ENCODE peak calls at places on chromosomes 2 and 18, in five cellular contexts. S is ovary, H is stomach, V is endothelial cell of umbilical vein, O is Caco-2. N is an unnamed sample.
A peak's percentile ranks its signal among the peaks of the same experiment; 100 is the strongest.

GRCh38 chr2:177078416-177078815 is 134.2 kb upstream of the HNRNPA3 start:
- DNase-seq in S (no peak), H (peak; percentile 37), V (no peak), O (no peak), N (no peak)

GRCh38 chr2:29305762-29306161 is 190.5 kb downstream of the CLIP4 start:
- DNase-seq in S (no peak), H (no peak), V (no peak), O (no peak), N (no peak)

GRCh38 chr2:119476301-119477117 is 44.9 kb downstream of the TMEM37 start:
- DNase-seq in S (peak; percentile 54), H (peak; percentile 63), V (peak; percentile 71), O (peak; percentile 76), N (peak; percentile 82)

GRCh38 chr2:144645055-144645778 is 125.3 kb upstream of the ZEB2 start:
- DNase-seq in S (no peak), H (no peak), V (no peak), O (no peak), N (no peak)

GRCh38 chr18:5417342-5417741 is 121.8 kb upstream of the ZBTB14 start:
- DNase-seq in S (no peak), H (no peak), V (no peak), O (no peak), N (no peak)

GRCh38 chr2:77025714-77026113 is 496.5 kb downstream of the LRRTM4 start:
- DNase-seq in S (no peak), H (no peak), V (no peak), O (no peak), N (no peak)

GRCh38 chr2:7010376-7010775 is 93.2 kb downstream of the RNF144A start:
- DNase-seq in S (no peak), H (no peak), V (no peak), O (no peak), N (no peak)

GRCh38 chr18:50720281-50720680 is 99.5 kb downstream of the MRO start:
- DNase-seq in S (no peak), H (no peak), V (no peak), O (no peak), N (no peak)

GRCh38 chr2:60306231-60306861 is 247.1 kb downstream of the BCL11A start:
- DNase-seq in S (no peak), H (no peak), V (no peak), O (no peak), N (peak; percentile 49)

GRCh38 chr2:197498937-197499593 is 575 bp downstream of the HSPD1 start:
- DNase-seq in S (peak; percentile 53), H (peak; percentile 75), V (peak; percentile 69), O (peak; percentile 66), N (no peak)

GRCh38 chr2:50086450-50086849 is 932.1 kb upstream of the FSHR start:
- DNase-seq in S (no peak), H (no peak), V (no peak), O (no peak), N (no peak)

GRCh38 chr2:181203412-181203811 is 223.0 kb downstream of the UBE2E3 start:
- DNase-seq in S (no peak), H (no peak), V (peak; percentile 54), O (no peak), N (no peak)

GRCh38 chr2:227234432-227234831 is 70.0 kb downstream of the COL4A3 start:
- DNase-seq in S (no peak), H (no peak), V (no peak), O (no peak), N (no peak)

GRCh38 chr2:233360771-233361176 is 6.5 kb downstream of the DGKD start:
- DNase-seq in S (no peak), H (no peak), V (peak; percentile 13), O (peak; percentile 86), N (no peak)

GRCh38 chr2:202149155-202149762 is 76.2 kb downstream of the KIAA2012 start:
- DNase-seq in S (peak; percentile 73), H (no peak), V (no peak), O (no peak), N (no peak)

GRCh38 chr18:35390956-35391695 is 14.0 kb upstream of the ZNF396 start:
- DNase-seq in S (no peak), H (no peak), V (no peak), O (no peak), N (no peak)

GRCh38 chr18:14965553-14965952 is 217.6 kb downstream of the ANKRD30B start:
- DNase-seq in S (no peak), H (no peak), V (no peak), O (no peak), N (no peak)

GRCh38 chr2:18987592-18988073 is 370.8 kb downstream of the OSR1 start:
- DNase-seq in S (peak; percentile 77), H (peak; percentile 61), V (peak; percentile 51), O (no peak), N (peak; percentile 87)

GRCh38 chr2:235027558-235028214 is 75.9 kb downstream of the SH3BP4 start:
- DNase-seq in S (no peak), H (no peak), V (peak; percentile 50), O (no peak), N (no peak)

GRCh38 chr18:78742346-78742745 is 237.3 kb upstream of the SALL3 start:
- DNase-seq in S (no peak), H (peak; percentile 20), V (no peak), O (no peak), N (no peak)

GRCh38 chr2:18719978-18720775 is 130.8 kb upstream of the NT5C1B start:
- DNase-seq in S (no peak), H (no peak), V (peak; percentile 52), O (no peak), N (no peak)

DNA sequence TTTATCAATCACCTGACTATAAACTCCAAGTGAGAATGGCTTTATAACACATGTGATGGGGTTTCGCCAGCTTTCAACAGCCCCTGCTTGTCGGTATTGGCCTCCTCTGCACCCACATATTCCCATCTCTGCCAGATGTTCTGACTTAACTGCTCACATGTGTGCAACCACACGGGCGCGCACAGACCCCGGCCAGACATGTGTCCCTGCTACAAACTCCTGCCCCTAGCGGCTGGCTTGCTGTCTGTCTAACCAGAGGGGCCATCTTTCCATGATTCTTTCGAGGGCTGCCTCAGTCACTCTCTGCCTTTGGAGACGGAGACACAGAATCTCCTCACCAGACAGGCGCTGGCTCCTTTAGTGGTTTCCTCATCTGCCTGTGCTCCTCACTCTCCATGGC is 15.3 kb downstream of the STON1 start:
- DNase-seq in S (no peak), H (no peak), V (no peak), O (no peak), N (no peak)
- TF ChIP-seq CTCF in S (no peak), H (no peak), V (no peak), O (peak; percentile 37), N (no peak)

DNA sequence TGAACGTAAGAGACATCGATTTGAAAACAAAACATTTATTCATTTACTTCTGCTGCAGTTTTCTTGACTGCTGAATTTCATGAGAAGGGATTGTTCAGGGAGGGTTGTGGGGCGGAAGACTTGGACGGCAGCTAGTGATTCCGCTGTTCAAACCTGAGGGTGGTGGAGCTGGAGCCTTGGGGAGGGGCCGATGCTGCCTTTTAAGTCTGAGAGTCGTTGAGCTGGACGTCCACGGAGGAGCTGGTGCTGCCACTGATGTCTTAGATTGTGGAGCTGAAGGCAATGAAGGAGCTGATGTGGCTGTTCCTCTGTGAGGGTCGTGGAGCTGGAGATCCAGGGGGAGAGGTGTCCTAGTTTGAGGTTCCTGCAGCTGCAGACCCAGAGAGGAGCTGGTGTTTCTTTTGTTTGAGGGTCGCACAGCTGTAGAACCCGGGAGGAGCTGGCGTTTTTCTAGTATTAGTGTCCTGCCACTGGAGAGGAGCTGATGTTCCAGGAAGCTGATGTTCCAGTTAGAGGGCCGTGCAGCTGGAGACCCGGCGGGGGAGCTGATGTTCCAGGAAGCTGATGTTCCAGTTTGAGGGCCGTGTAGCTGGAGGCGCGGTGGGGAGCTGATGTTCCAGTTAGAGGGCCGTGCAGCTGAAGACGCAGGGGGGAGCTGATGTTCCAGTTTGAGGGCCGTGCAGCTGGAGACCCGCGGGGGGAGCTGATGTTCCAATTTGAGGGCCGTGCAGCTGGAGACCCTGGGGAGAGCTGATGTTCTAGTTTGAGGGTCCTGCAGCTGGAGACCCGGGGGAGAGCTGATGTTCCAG is 150.9 kb downstream of the RTP5 start:
- DNase-seq in S (peak; percentile 60), H (no peak), V (no peak), O (peak; percentile 48), N (no peak)
- TF ChIP-seq CTCF in S (no peak), H (no peak), V (no peak), O (no peak), N (no peak)

DNA sequence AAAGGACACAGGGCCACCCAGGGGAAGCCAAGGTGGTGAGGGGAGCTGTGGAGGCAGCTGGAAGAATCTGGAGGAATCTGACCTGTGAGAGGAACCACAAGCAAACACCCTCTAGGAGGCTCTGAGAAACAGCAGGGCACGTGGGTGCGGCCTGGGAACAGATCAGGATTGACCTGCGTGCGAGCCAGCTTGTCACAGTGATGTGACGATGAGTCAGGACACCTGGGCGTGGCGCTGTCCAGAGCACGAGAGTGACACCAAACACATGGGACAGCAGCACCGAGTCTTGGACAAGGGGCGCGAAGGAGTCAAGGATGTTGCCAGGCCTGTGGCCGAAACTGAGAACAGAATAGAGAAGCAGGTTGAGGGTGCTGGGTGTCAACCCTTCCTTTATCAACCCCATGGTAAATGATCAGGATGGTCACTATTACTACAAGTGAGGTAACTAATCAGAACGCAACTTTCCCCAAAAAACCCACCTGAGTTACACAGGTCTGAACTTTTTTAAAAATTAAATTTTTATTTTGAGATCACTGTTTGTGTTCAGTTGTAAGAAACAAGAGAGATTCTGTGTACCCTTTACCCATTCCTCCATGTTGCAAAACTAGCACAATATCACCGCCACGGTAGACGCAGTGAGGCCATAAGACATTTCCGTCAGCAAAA is 637 bp upstream of the SFT2D3 start:
- DNase-seq in S (no peak), H (peak; percentile 64), V (no peak), O (peak; percentile 98), N (no peak)
- TF ChIP-seq CTCF in S (no peak), H (no peak), V (no peak), O (peak; percentile 41), N (no peak)

GRCh38 chr2:146527166-146527565 is 1317.7 kb upstream of the ACVR2A start:
- DNase-seq in S (no peak), H (no peak), V (no peak), O (no peak), N (no peak)

DNA sequence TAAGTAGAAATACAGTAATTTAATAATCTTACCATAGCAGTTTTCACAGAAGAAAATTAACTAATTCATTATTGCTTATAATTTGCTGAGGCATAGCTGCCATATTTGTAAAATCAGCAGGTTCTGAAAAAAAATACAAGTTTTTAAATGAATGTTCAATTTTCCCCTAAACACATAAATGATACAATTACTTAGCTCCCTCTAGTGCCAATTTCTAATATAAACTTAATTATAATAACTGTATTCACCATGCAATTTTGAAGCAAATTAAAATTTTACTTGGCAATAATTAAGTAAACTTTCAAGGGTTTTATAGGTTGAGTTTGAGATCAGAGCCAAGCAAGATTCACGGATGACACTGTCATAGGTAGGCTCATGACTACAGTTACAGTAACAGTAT is 1321.6 kb upstream of the ACVR2A start:
- DNase-seq in S (no peak), H (no peak), V (peak; percentile 16), O (no peak), N (no peak)
- TF ChIP-seq CTCF in S (no peak), H (peak; percentile 15), V (no peak), O (no peak), N (peak; percentile 61)